ENCODE peak calls at places on chromosomes 12 and 14, in four cellular contexts. T is mammary epithelial cell, R is left ventricle myocardium inferior, N is GM10248. C is an unnamed sample.

GRCh38 chr14:70814466-70814865 is 5.2 kb upstream of the MAP3K9 start:
- DNase-seq in R (no peak), N (no peak), T (no peak), C (no peak)

GRCh38 chr12:6086316-6086715 is 38.2 kb downstream of the VWF start:
- DNase-seq in T (no peak), R (no peak), N (no peak), C (no peak)

GRCh38 chr14:52877628-52878027 is 73.2 kb downstream of the FERMT2 start:
- DNase-seq in R (no peak), T (no peak), N (no peak), C (no peak)

GRCh38 chr12:6724409-6724797 is 557 bp downstream of the COPS7A start:
- DNase-seq in N (peak; percentile 47), R (no peak), T (no peak), C (no peak)

GRCh38 chr12:3135522-3136461 is 58.6 kb downstream of the TSPAN9 start:
- DNase-seq in N (peak; percentile 86), R (no peak), T (peak; percentile 51), C (peak; percentile 45)

GRCh38 chr12:6318440-6318879 is 8.0 kb downstream of the PLEKHG6 start:
- DNase-seq in N (no peak), R (no peak), T (no peak), C (no peak)

GRCh38 chr12:110590059-110590458 is 6.9 kb upstream of the PPTC7 start:
- DNase-seq in T (no peak), N (no peak), R (no peak), C (no peak)

GRCh38 chr12:75974323-75975273 is 57.0 kb downstream of the PHLDA1 start:
- DNase-seq in R (no peak), T (no peak), N (no peak), C (no peak)

GRCh38 chr14:63383776-63384367 is 65.1 kb upstream of the GPHB5 start:
- DNase-seq in R (no peak), T (no peak), N (peak; percentile 45), C (no peak)

GRCh38 chr14:57319636-57320035 is 50.9 kb downstream of the AP5M1 start:
- DNase-seq in N (no peak), R (no peak), T (no peak), C (no peak)

GRCh38 chr14:104602933-104603325 is 1.6 kb downstream of the TMEM179 start:
- DNase-seq in R (no peak), T (no peak), N (no peak), C (no peak)

GRCh38 chr12:21946983-21947382 is 5.8 kb upstream of the ABCC9 start:
- DNase-seq in N (no peak), T (no peak), R (no peak), C (no peak)

GRCh38 chr14:74401504-74402241 is 24.3 kb downstream of the SYNDIG1L start:
- DNase-seq in N (peak; percentile 87), T (no peak), R (peak; percentile 29), C (peak; percentile 14)

GRCh38 chr14:100606687-100607610 is 19.7 kb upstream of the BEGAIN start:
- DNase-seq in N (no peak), T (no peak), R (no peak), C (no peak)

GRCh38 chr12:66365718-66366485 is 63.6 kb downstream of the HELB start:
- DNase-seq in R (no peak), T (no peak), N (no peak), C (no peak)

GRCh38 chr12:98909749-98910148 is 264.7 kb downstream of the APAF1 start:
- DNase-seq in R (no peak), N (no peak), T (no peak), C (no peak)

GRCh38 chr12:61566183-61566582 is 694.0 kb upstream of the USP15 start:
- DNase-seq in T (no peak), R (no peak), N (no peak), C (no peak)

GRCh38 chr12:78167510-78167909 is 336.8 kb downstream of the NAV3 start:
- DNase-seq in T (no peak), N (no peak), R (no peak), C (no peak)

GRCh38 chr12:109587921-109588320 is 14.3 kb downstream of the MVK start:
- DNase-seq in R (no peak), N (no peak), T (no peak), C (no peak)

GRCh38 chr12:121800694-121801600 is 2.9 kb upstream of the SETD1B start:
- DNase-seq in N (peak; percentile 47), R (peak; percentile 85), T (peak; percentile 75), C (peak; percentile 57)

GRCh38 chr14:101069666-101070362 is 166.3 kb upstream of the RTL1 start:
- DNase-seq in R (no peak), N (no peak), T (no peak), C (no peak)

GRCh38 chr12:70852416-70853150 is 68.0 kb downstream of the PTPRR start:
- DNase-seq in N (no peak), T (no peak), R (no peak), C (no peak)

GRCh38 chr12:109673379-109673778 is 40.2 kb upstream of the FAM222A start:
- DNase-seq in R (no peak), N (no peak), T (no peak), C (no peak)

GRCh38 chr14:98138666-98139065 is 1133.3 kb downstream of the BCL11B start:
- DNase-seq in N (peak; percentile 20), R (no peak), T (peak; percentile 25), C (peak; percentile 42)

GRCh38 chr12:47282206-47282605 is 202.4 kb upstream of the AMIGO2 start:
- DNase-seq in T (no peak), R (no peak), N (no peak), C (no peak)

GRCh38 chr12:1350055-1350933 is 244.1 kb downstream of the FBXL14 start:
- DNase-seq in T (peak; percentile 90), R (no peak), N (no peak), C (no peak)

DNA sequence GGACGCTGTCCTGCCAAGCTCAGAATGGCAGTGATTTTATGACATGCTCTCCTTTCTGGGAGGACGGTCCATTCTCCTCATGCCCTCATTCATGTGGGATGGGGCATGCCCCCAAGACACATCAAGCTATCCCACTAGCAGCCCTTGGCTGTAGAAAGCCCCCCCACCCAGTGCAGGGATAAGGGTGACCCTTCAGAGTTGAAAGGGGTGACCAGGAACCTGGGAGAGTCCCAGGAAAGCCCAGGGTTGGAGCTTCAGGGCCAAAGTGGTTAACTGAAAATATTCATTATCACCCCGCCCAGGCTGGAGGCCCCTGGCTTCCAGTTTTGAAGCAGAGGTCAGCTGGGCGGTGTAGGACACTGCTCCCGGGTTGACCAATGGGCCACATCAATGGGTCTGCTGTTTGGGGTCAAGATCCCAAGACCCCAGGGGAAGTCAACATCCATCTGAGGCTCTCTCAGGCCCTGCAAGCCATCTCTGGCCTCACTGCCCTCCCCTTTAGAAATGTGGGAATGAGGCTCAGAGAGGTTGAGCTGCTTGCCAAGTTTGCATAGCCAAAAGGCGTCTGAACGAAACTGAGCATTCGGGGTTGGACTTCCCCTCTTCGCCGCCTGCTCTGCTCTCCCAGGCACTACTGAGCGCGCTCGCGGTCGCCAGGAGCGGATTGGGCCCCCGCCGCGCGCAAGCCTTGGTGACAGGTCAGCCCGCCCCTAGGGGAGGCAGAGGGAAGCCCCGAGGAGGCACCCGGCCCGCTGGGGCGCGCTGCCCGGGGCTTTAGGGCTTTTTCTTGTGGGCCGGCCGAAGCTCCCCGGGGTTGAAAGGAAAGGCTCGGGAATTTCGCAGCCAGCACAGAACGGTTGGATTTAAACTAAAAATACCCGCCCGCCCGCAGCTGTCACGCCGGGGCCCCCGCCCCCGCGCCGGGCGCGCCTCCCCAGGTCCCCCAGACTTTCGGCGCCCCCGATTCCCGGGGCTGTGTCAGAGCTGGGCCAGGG is 630 bp downstream of the SYNE3 start:
- DNase-seq in T (peak; percentile 62), R (peak; percentile 76), N (peak; percentile 92), C (peak; percentile 58)
- TF ChIP-seq CTCF in T (no peak), R (peak; percentile 59), N (peak; percentile 30), C (peak; percentile 53)

DNA sequence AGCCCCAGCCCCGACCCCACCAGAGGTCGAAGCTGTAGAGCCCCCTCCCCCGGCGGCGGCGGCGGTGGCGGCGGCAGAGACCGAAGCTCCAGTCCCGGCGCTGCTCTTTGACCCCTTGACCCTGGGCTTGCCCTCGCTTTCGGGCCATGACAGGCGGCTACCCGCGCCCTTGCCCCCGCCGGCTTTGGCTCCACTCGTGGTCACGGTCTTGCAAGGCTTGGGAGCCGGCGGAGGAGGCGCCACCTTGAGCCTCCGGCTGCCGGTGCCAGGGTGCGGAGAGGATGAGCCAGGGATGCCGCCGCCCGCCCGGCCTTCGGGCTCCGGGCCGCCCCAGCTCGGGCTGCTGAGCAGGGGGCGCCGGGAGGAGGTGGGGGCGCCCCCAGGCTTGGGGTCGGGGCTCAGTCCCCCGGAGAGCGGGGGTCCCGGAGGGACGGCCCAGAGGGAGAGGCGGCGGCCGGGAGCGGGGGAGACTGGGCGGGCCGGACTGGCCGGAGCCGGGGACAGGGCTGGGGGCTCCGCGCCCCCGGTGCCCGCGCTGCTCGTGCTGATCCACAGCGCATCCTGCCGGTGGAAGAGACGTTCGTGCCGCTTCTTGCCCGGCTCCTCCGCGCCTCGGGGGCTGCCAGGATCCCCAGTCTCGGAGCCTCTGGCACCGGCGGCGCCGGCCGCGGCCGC is 938 bp downstream of the AGAP2 start:
- DNase-seq in N (no peak), R (no peak), T (no peak), C (peak; percentile 37)
- TF ChIP-seq CTCF in N (no peak), R (peak; percentile 39), T (no peak), C (peak; percentile 45)

GRCh38 chr14:67680121-67680602 is 5.7 kb upstream of the VTI1B start:
- DNase-seq in N (peak; percentile 82), R (no peak), T (peak; percentile 81), C (no peak)

GRCh38 chr14:67673451-67673850 is 981 bp downstream of the VTI1B start:
- DNase-seq in T (no peak), N (no peak), R (no peak), C (no peak)

GRCh38 chr14:67675219-67675582 is 769 bp upstream of the VTI1B start:
- DNase-seq in R (no peak), N (no peak), T (no peak), C (no peak)

GRCh38 chr14:67674139-67674479 is 323 bp downstream of the VTI1B start:
- DNase-seq in R (peak; percentile 75), T (peak; percentile 58), N (peak; percentile 64), C (peak; percentile 71)

DNA sequence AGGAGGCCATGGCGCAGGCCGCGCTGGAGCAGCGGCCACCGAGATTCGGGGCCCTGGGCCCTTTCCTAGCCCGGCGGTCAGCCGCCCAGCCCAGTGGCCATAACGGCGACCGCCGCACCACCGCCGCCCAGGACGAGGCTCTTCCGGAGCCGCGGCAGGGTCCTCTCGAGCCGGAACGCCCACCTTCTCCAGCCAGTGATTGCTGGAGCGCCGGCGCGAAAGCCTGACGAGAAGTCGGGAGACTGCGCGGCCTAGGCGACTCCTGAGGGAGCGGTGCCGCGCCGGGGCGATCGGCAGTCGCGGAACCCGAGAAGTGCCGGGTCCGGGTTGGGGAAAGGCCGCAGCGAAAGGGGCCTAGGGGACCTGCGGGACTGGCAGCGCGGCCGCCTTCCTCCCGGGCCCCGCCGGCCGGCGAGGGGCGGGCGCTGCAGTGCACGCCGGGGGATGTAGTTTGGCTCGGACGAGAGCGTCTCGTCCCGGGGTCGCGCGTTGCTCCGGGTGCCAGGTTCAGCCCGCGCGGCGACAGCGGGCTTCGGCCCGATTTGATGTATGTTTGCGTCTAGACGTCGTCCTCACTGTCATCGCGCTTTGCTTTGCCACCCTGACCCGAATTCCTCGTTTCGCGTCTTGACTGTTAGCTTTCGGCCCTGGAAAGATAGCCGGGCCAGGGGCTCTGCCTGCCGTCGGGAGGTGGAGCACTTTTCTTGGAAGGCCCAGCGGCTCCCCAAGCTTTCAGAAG is at the start of gene VTI1B:
- DNase-seq in T (peak; percentile 73), R (peak; percentile 85), N (peak; percentile 90), C (peak; percentile 72)
- TF ChIP-seq CTCF in T (no peak), R (peak; percentile 24), N (peak; percentile 28), C (peak; percentile 32)

DNA sequence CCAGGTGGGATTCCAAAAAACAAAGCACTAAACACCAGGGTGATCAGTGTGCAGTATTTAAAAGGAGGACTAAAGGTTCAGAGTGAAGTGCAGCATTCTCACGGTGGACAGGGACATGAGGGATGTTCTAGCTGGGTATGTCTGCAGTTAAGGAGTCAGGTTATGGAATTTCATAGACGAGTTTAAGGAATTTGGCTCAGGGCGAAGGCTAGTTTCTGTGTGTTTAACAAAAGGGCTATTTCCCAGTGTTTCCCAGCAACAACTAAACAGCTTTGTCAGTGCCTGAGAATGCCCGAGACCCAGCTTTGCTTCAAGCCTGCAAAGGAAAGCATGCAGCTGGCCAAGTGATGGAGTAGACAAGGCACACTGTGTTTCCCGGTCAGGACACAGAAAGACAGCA is 7.0 kb downstream of the KRT1 start:
- DNase-seq in N (no peak), T (no peak), R (no peak), C (no peak)
- TF ChIP-seq CTCF in N (no peak), T (no peak), R (no peak), C (no peak)

C was measured in neural crest cell.